ENCODE peak calls at places on chromosomes 11 and 22, in six cellular contexts. E is HCT116, I is fibroblast of lung, Z is endothelial cell of umbilical vein, B is PC-3, L is GM23338. A is an unnamed sample. For H3K4me1, the result is how much of the 10 kb centered on the place peaks cover.

GRCh38 chr11:94028436-94028835 is 7.3 kb downstream of the HEPHL1 start:
- DNase-seq in E (no peak), I (peak), Z (no peak), B (peak), L (no peak), A (peak)

GRCh38 chr11:112697371-112697770 is 263.8 kb upstream of the NCAM1 start:
- DNase-seq in E (no peak), I (no peak), Z (no peak), B (no peak), L (no peak), A (no peak)

GRCh38 chr11:76293189-76293631 is 86.9 kb upstream of the WNT11 start:
- DNase-seq in E (no peak), I (no peak), Z (no peak), B (no peak), L (no peak), A (no peak)

GRCh38 chr22:38467904-38468760 is at the start of gene KDELR3:
- DNase-seq in E (peak), I (peak), Z (peak), B (peak), L (peak), A (peak)

GRCh38 chr11:125892994-125893393 is 5.5 kb downstream of the HYLS1 start:
- DNase-seq in E (no peak), I (no peak), Z (no peak), B (peak), L (no peak), A (no peak)

GRCh38 chr22:22767876-22768602 is 119.6 kb upstream of the IGLL5 start:
- DNase-seq in E (no peak), I (peak), Z (no peak), B (peak), L (peak), A (no peak)

GRCh38 chr11:34629711-34630110 is 8.8 kb downstream of the EHF start:
- DNase-seq in E (no peak), I (no peak), Z (no peak), B (peak), L (no peak), A (no peak)

GRCh38 chr22:46463435-46464227 is 73.8 kb downstream of the CELSR1 start:
- DNase-seq in E (no peak), I (no peak), Z (no peak), B (no peak), L (no peak), A (no peak)

GRCh38 chr11:57345555-57346151 is 7.5 kb downstream of the P2RX3 start:
- DNase-seq in E (peak), I (peak), Z (peak), B (peak), L (peak), A (peak)

GRCh38 chr22:50207383-50208031 is 6.7 kb downstream of the SELENOO start:
- DNase-seq in E (no peak), I (no peak), Z (peak), B (no peak), L (no peak), A (no peak)

GRCh38 chr22:49645791-49646550 is 181.7 kb downstream of the BRD1 start:
- DNase-seq in E (no peak), I (no peak), Z (no peak), B (no peak), L (no peak), A (no peak)

GRCh38 chr11:117226388-117227385 is 5.2 kb downstream of the PCSK7 start:
- DNase-seq in E (peak), I (peak), Z (peak), B (peak), L (peak), A (peak)

GRCh38 chr11:119108151-119108856 is 1.2 kb downstream of the C2CD2L start:
- DNase-seq in E (no peak), I (no peak), Z (no peak), B (peak), L (peak), A (peak)

GRCh38 chr11:70713436-70713835 is 315.1 kb downstream of the CTTN start:
- DNase-seq in E (no peak), I (no peak), Z (no peak), B (no peak), L (no peak), A (no peak)
- H3K4me2 ChIP-seq in E (no peak), I (no peak), Z (no peak), B (no peak), L (no peak), A (no peak)

GRCh38 chr11:130178992-130179391 is 19.4 kb downstream of the ST14 start:
- DNase-seq in E (no peak), I (no peak), Z (no peak), B (no peak), L (no peak), A (no peak)
- H3K4me1 ChIP-seq in E (under half), I (under half), Z (under half), B (under half), L (under half), A (under half)

DNA sequence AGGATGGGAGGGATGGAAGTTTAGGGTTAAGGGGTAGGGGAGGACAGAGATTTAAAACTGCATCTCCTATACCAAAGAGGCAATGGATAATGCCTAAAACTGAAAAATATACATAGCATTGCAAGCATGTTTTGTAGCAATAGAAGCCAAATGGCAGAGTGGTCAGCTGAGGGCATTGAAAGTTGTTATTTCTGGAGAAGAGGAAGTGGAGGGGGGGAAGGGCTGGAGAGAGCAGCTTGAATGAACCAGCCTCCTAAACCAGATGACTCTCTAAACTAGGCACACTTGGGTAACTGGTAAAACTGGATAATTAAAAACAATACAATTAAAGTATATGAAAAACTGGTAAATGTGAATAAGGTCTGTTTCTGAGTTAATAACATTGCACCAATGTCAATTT is 70.3 kb upstream of the TP53I11 start:
- DNase-seq in E (no peak), I (peak), Z (peak), B (no peak), L (no peak), A (no peak)
- H3K4me2 ChIP-seq in E (no peak), I (peak), Z (no peak), B (no peak), L (peak), A (no peak)

DNA sequence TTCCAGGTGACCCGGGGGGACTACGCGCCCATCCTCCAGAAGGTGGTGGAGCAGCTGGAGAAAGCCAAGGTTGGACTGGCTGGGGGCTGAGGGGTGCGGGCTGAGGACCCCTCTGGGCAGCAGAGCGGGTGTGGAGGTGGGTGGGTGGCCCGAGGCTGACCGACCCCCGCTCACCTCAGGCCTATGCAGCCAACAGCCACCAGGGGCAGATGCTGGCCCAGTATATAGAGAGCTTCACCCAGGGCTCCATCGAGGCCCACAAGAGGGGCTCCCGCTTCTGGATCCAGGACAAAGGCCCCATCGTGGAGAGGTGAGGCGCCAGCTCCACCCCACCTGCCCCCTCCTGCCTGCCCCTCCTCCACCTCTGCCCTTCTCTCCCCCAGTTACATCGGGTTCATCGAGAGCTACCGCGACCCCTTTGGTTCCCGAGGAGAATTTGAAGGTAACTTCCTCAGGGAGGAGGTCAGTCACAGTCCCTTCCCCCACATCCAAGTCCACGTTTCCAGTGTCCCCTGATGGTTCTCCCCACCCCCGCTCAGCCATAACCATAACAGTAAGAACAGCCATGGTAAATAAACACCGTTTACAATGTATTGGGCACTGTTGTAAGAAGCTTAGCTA is 11.2 kb downstream of the DPP3 start:
- DNase-seq in E (no peak), I (no peak), Z (no peak), B (no peak), L (peak), A (no peak)
- H3K4me1 ChIP-seq in E (under half), I (under half), Z (under half), B (under half), L (under half), A (under half)

GRCh38 chr22:25111579-25112517 is 87.8 kb upstream of the CRYBB3 start:
- DNase-seq in E (no peak), I (no peak), Z (peak), B (no peak), L (peak), A (peak)

GRCh38 chr22:25110846-25111578 is 88.6 kb upstream of the CRYBB3 start:
- DNase-seq in E (peak), I (peak), Z (peak), B (peak), L (peak), A (peak)

GRCh38 chr22:25113316-25113721 is 86.3 kb upstream of the CRYBB3 start:
- DNase-seq in E (no peak), I (no peak), Z (peak), B (no peak), L (no peak), A (peak)

GRCh38 chr22:25114369-25115362 is 85.0 kb upstream of the CRYBB3 start:
- DNase-seq in E (no peak), I (no peak), Z (peak), B (no peak), L (no peak), A (no peak)

GRCh38 chr22:25112538-25113253 is 87.0 kb upstream of the CRYBB3 start:
- DNase-seq in E (no peak), I (no peak), Z (peak), B (no peak), L (no peak), A (no peak)
- H3K4me2 ChIP-seq in E (no peak), I (no peak), Z (peak), B (no peak), L (peak), A (peak)

DNA sequence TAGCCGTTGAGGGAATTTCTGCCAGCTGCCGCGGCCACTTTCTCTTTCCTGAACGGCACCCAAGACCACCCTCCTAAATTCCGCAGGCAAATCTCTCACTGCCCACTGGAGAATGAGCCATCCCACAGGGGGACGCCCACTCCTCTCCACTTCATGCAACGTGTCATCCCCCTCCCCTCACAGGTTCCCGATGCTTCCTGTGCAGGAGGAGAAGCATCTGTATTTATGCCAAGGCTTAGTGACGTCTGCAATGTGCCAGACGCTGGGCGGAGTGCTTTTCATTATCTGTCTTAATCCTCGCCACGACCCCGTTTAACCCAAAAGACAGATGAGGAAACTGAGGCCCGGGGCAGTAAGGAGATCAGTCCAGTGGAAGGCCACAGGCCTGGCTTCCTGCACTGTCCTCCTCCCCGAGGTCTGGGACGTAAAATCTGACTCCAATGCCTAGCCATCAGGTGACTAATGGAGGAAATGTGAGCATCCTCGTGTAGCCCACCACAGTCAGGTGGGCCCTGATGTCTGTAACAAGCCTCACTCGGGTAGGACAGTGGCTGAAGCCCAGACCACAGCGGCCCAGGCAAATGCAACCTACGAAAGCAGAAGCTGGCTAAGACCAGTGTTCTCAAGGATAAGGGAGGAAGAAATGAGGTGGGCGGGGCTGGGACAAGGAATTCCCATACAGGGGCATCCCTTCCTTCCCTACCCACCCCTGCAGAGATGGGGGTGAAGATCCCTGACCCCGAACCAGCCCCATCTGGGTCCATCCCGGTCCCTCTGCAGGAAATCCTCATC is 23.1 kb downstream of the MN1 start:
- DNase-seq in E (no peak), I (no peak), Z (no peak), B (no peak), L (no peak), A (no peak)
- H3K4me1 ChIP-seq in E (under half), I (under half), Z (under half), B (under half), L (half or more), A (under half)

GRCh38 chr22:42582987-42583386 is 29.2 kb downstream of the SERHL2 start:
- DNase-seq in E (no peak), I (no peak), Z (no peak), B (no peak), L (no peak), A (no peak)
- H3K4me2 ChIP-seq in E (no peak), I (no peak), Z (no peak), B (no peak), L (no peak), A (no peak)

A was measured in hepatocyte.